ENCODE peak calls at places on chromosomes 6 and 20, in four cellular contexts. One of them, this sample, is unnamed.

GRCh38 chr6:33622456-33623431 is 1.6 kb downstream of the ITPR3 start:
- DNase-seq in HepG2: no peak
- DNase-seq in HEK293T: no peak
- DNase-seq in K562: peak; percentile 48
- DNase-seq in this sample: peak; percentile 36

GRCh38 chr20:24379116-24379927 is 90.1 kb upstream of the SYNDIG1 start:
- DNase-seq in HepG2: no peak
- DNase-seq in K562: no peak
- DNase-seq in HEK293T: no peak
- DNase-seq in this sample: no peak

GRCh38 chr6:27986928-27987725 is 30.1 kb downstream of the OR2B6 start:
- DNase-seq in HepG2: no peak
- DNase-seq in HEK293T: no peak
- DNase-seq in K562: no peak
- DNase-seq in this sample: no peak

GRCh38 chr6:40719671-40720374 is 132.7 kb upstream of the LRFN2 start:
- DNase-seq in HepG2: no peak
- DNase-seq in K562: no peak
- DNase-seq in HEK293T: no peak
- DNase-seq in this sample: peak; percentile 30

GRCh38 chr6:1716396-1716795 is 106.7 kb downstream of the FOXC1 start:
- DNase-seq in K562: no peak
- DNase-seq in HEK293T: no peak
- DNase-seq in HepG2: no peak
- DNase-seq in this sample: no peak

GRCh38 chr20:310645-311044 is 13.3 kb downstream of the ZCCHC3 start:
- DNase-seq in HepG2: no peak
- DNase-seq in K562: no peak
- DNase-seq in HEK293T: no peak
- DNase-seq in this sample: no peak

GRCh38 chr6:5107332-5107731 is 22.2 kb downstream of the PPP1R3G start:
- DNase-seq in HepG2: no peak
- DNase-seq in HEK293T: no peak
- DNase-seq in K562: no peak
- DNase-seq in this sample: no peak

GRCh38 chr6:118611334-118611733 is 40.1 kb downstream of the CEP85L start:
- DNase-seq in HepG2: no peak
- DNase-seq in HEK293T: no peak
- DNase-seq in K562: no peak
- DNase-seq in this sample: no peak

DNA sequence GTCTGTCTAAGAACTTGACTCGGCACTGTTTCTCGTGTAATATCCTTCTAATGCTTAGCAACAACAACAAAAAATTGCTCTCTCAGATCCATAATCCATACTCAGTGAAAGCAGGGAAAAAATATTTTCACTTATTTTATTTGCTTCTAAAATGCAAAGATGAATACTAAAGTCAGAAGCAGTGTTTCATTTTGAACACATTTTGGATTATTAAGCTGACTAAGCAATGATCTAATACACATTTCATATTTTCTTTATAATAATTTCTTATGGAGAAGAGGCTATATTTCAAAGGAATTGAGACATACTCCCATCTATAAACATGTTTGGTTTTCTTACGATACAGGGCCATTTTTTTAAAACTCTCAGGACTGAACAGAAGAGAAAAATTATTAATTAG is 26.9 kb upstream of the VAPB start:
- DNase-seq in K562: no peak
- DNase-seq in HepG2: no peak
- DNase-seq in HEK293T: no peak
- DNase-seq in this sample: no peak
- TF ChIP-seq TARDBP in K562: no peak
- TF ChIP-seq TARDBP in HepG2: no peak
- TF ChIP-seq TARDBP in HEK293T: no peak
- TF ChIP-seq TARDBP in this sample: no peak

GRCh38 chr6:105648276-105648675 is 245.4 kb upstream of the PREP start:
- DNase-seq in HEK293T: no peak
- DNase-seq in HepG2: no peak
- DNase-seq in K562: no peak
- DNase-seq in this sample: no peak
- TF ChIP-seq TARDBP in HEK293T: no peak
- TF ChIP-seq TARDBP in HepG2: no peak
- TF ChIP-seq TARDBP in K562: no peak
- TF ChIP-seq TARDBP in this sample: no peak

DNA sequence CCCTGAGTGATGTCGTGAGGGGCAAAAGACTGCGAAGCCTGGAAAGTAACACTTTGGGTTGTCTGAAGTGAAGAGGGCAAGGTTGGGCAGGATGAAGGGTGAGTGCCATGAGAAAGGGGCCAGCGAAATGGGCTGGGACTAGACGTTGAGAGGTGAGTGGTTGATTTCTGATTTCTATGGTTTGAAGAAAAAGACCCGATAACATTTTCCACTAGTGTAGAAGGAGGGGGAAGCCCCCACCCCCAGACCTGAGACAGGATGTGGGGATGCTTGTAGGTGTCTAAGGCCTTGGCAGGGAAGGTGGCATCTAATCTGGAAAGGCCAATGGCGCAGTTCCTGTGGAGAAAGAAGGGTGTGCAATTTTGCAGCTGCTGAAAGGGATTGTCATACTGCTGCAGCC is 25.3 kb upstream of the KIF3B start:
- DNase-seq in HepG2: no peak
- DNase-seq in K562: no peak
- DNase-seq in HEK293T: no peak
- DNase-seq in this sample: no peak
- TF ChIP-seq TARDBP in HepG2: no peak
- TF ChIP-seq TARDBP in K562: no peak
- TF ChIP-seq TARDBP in HEK293T: no peak
- TF ChIP-seq TARDBP in this sample: no peak

DNA sequence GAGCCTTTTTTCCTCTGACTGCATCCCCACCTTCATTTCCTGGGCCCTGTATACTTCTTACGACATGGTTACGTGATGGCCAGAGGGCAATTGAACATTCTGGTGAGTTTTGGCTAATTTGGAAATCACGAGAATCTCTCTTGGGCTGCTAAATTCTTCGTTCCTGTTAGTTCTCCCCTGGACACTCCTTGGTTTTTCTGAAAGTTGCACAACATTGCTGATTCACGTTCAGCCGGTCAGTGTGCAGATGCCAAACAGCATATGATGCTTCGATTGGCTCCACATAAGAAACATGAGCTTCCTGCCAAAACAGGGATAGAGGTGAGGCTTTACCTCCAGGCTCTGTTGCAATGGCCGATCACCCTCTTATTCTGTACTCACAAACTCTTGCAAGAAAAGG is 119.4 kb upstream of the LY86 start:
- DNase-seq in K562: no peak
- DNase-seq in HEK293T: no peak
- DNase-seq in HepG2: no peak
- DNase-seq in this sample: no peak
- TF ChIP-seq TARDBP in K562: no peak
- TF ChIP-seq TARDBP in HEK293T: no peak
- TF ChIP-seq TARDBP in HepG2: no peak
- TF ChIP-seq TARDBP in this sample: no peak

GRCh38 chr20:47238780-47239769 is 117.4 kb downstream of the ZMYND8 start:
- DNase-seq in HEK293T: no peak
- DNase-seq in HepG2: no peak
- DNase-seq in K562: no peak
- DNase-seq in this sample: no peak

GRCh38 chr20:47235853-47236638 is 120.5 kb downstream of the ZMYND8 start:
- DNase-seq in HepG2: no peak
- DNase-seq in K562: no peak
- DNase-seq in HEK293T: no peak
- DNase-seq in this sample: no peak

GRCh38 chr20:47235111-47235510 is 121.4 kb downstream of the ZMYND8 start:
- DNase-seq in K562: no peak
- DNase-seq in HEK293T: no peak
- DNase-seq in HepG2: no peak
- DNase-seq in this sample: no peak

GRCh38 chr20:47236639-47236900 is 119.9 kb downstream of the ZMYND8 start:
- DNase-seq in K562: no peak
- DNase-seq in HepG2: no peak
- DNase-seq in HEK293T: no peak
- DNase-seq in this sample: no peak

DNA sequence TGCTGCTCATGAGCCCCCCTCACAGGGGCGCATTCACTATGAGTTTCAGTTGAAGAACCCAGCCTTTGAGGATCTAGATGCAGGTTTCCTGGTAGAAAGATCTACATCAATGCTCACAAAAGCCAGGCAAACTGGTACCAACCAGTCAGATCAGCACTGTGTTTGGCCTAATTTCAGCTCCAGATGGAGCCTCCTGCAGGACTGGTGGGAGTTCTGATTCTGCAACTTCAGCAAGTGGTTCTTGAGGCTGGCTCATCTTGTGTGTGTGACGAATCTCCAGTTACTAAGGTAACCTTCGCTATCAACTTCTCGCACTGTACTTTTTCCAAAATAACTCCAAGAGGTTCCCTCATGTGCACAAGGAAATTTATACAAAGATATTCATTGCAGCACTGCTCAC is 118.8 kb downstream of the ZMYND8 start:
- DNase-seq in K562: no peak
- DNase-seq in HEK293T: no peak
- DNase-seq in HepG2: no peak
- DNase-seq in this sample: no peak
- TF ChIP-seq TARDBP in K562: no peak
- TF ChIP-seq TARDBP in HEK293T: no peak
- TF ChIP-seq TARDBP in HepG2: no peak
- TF ChIP-seq TARDBP in this sample: no peak

DNA sequence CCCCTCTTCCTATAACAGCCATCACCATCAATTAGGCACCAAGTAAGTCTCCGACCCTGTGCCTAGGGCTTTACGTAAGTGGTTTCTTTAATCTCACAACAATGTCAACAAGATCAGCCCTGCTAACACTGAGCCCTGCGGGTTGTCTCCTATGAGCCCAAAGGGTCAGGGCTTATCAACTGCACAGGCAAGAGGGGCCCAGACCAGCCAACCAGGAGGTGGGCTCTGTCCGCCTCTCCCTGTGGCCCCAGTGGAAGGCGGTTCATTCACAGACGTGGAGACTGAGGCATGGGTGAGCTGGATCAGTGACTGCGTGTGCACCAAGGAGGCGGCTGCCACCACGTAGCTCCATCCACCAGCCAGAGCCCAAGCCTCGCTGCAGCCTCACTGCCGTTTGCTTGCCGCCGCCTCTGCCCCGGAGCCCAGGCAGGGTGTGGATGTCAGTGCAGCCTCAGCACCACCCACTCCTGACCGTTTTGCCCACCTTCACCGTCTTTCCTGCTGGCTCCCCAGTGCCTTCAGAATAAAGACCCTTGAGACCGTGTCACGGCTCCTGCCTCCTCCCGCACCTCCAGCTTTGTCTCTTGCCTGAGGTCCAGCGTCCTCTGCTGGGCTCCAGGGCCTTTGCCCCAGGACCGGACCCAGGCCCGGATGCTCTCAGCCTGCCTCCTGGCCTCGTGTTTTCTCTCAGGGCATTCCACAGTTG is 78.7 kb downstream of the DLL1 start:
- DNase-seq in K562: no peak
- DNase-seq in HEK293T: no peak
- DNase-seq in HepG2: no peak
- DNase-seq in this sample: no peak
- TF ChIP-seq TARDBP in K562: no peak
- TF ChIP-seq TARDBP in HEK293T: no peak
- TF ChIP-seq TARDBP in HepG2: no peak
- TF ChIP-seq TARDBP in this sample: no peak

GRCh38 chr20:5657873-5658200 is 92.4 kb upstream of the SHLD1 start:
- DNase-seq in HEK293T: no peak
- DNase-seq in K562: no peak
- DNase-seq in HepG2: no peak
- DNase-seq in this sample: no peak

GRCh38 chr20:5657190-5657872 is 92.9 kb upstream of the SHLD1 start:
- DNase-seq in HepG2: peak; percentile 70
- DNase-seq in HEK293T: no peak
- DNase-seq in K562: no peak
- DNase-seq in this sample: no peak

GRCh38 chr20:5658897-5659296 is 91.3 kb upstream of the SHLD1 start:
- DNase-seq in HepG2: peak; percentile 71
- DNase-seq in HEK293T: no peak
- DNase-seq in K562: no peak
- DNase-seq in this sample: no peak

GRCh38 chr20:5654557-5654956 is 95.6 kb upstream of the SHLD1 start:
- DNase-seq in HEK293T: no peak
- DNase-seq in HepG2: peak; percentile 93
- DNase-seq in K562: peak; percentile 28
- DNase-seq in this sample: no peak

GRCh38 chr20:5656136-5656535 is 94.1 kb upstream of the SHLD1 start:
- DNase-seq in K562: no peak
- DNase-seq in HEK293T: no peak
- DNase-seq in HepG2: no peak
- DNase-seq in this sample: no peak
- TF ChIP-seq TARDBP in K562: no peak
- TF ChIP-seq TARDBP in HEK293T: no peak
- TF ChIP-seq TARDBP in HepG2: no peak
- TF ChIP-seq TARDBP in this sample: no peak

DNA sequence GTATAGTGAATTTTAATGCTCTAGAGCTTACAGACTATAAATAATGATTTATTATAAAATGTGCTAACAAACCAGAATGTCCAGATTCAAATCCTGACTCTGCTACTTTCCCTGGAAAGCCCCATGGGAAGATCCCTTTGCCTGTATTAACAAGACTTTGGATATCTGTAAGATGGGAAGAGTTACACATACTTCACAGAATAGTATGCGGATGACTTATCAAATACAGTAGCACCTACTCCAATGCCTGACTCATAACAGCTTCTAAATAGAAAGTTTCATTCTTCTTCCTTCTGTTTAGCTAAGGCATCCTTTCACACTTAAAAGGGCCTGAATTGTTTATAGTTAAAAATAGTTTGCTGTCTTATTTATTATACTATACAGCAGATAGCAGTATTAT is 166.3 kb downstream of the KCNQ5 start:
- DNase-seq in K562: no peak
- DNase-seq in HepG2: no peak
- DNase-seq in HEK293T: no peak
- DNase-seq in this sample: no peak
- TF ChIP-seq TARDBP in K562: no peak
- TF ChIP-seq TARDBP in HepG2: no peak
- TF ChIP-seq TARDBP in HEK293T: no peak
- TF ChIP-seq TARDBP in this sample: no peak

GRCh38 chr20:10857362-10858070 is 183.7 kb upstream of the JAG1 start:
- DNase-seq in K562: no peak
- DNase-seq in HEK293T: no peak
- DNase-seq in HepG2: peak; percentile 58
- DNase-seq in this sample: no peak
- TF ChIP-seq TARDBP in K562: no peak
- TF ChIP-seq TARDBP in HEK293T: no peak
- TF ChIP-seq TARDBP in HepG2: no peak
- TF ChIP-seq TARDBP in this sample: no peak